ENCODE peak calls at places on chromosome 3, in seven cellular contexts. One of them, this sample, is unnamed.

GRCh38 chr3:37660782-37661181 is 200.9 kb upstream of the CTDSPL start:
- DNase-seq in lower lobe of right lung: no peak
- DNase-seq in NAMALWA: peak
- DNase-seq in HEK293T: no peak
- DNase-seq in AG09319: no peak
- DNase-seq in activated naive CD4-positive, alpha-beta T cell: no peak
- DNase-seq in activated naive CD8-positive, alpha-beta T cell treated with anti-CD3 and anti-CD28 coated beads, Interleukin-2, amount 50 U/mL, for 24 hours: no peak
- DNase-seq in this sample: no peak

GRCh38 chr3:126777366-126777765 is 73.3 kb downstream of the CHCHD6 start:
- DNase-seq in lower lobe of right lung: no peak
- DNase-seq in NAMALWA: no peak
- DNase-seq in HEK293T: peak
- DNase-seq in AG09319: no peak
- DNase-seq in activated naive CD4-positive, alpha-beta T cell: no peak
- DNase-seq in activated naive CD8-positive, alpha-beta T cell treated with anti-CD3 and anti-CD28 coated beads, Interleukin-2, amount 50 U/mL, for 24 hours: no peak
- DNase-seq in this sample: no peak

GRCh38 chr3:100073555-100074307 is 40.6 kb downstream of the FILIP1L start:
- DNase-seq in lower lobe of right lung: no peak
- DNase-seq in NAMALWA: no peak
- DNase-seq in HEK293T: no peak
- DNase-seq in AG09319: peak
- DNase-seq in activated naive CD4-positive, alpha-beta T cell: no peak
- DNase-seq in activated naive CD8-positive, alpha-beta T cell treated with anti-CD3 and anti-CD28 coated beads, Interleukin-2, amount 50 U/mL, for 24 hours: peak
- DNase-seq in this sample: peak

GRCh38 chr3:4825572-4826236 is 153.5 kb upstream of the BHLHE40 start:
- DNase-seq in lower lobe of right lung: peak
- DNase-seq in NAMALWA: no peak
- DNase-seq in HEK293T: no peak
- DNase-seq in AG09319: no peak
- DNase-seq in activated naive CD4-positive, alpha-beta T cell: no peak
- DNase-seq in activated naive CD8-positive, alpha-beta T cell treated with anti-CD3 and anti-CD28 coated beads, Interleukin-2, amount 50 U/mL, for 24 hours: no peak
- DNase-seq in this sample: no peak

GRCh38 chr3:129040579-129041300 is 19.8 kb upstream of the GP9 start:
- DNase-seq in lower lobe of right lung: no peak
- DNase-seq in NAMALWA: no peak
- DNase-seq in HEK293T: no peak
- DNase-seq in AG09319: no peak
- DNase-seq in activated naive CD4-positive, alpha-beta T cell: no peak
- DNase-seq in activated naive CD8-positive, alpha-beta T cell treated with anti-CD3 and anti-CD28 coated beads, Interleukin-2, amount 50 U/mL, for 24 hours: no peak
- DNase-seq in this sample: no peak

GRCh38 chr3:85867072-85867471 is 908.3 kb downstream of the CADM2 start:
- DNase-seq in lower lobe of right lung: no peak
- DNase-seq in NAMALWA: no peak
- DNase-seq in HEK293T: no peak
- DNase-seq in AG09319: no peak
- DNase-seq in activated naive CD4-positive, alpha-beta T cell: no peak
- DNase-seq in activated naive CD8-positive, alpha-beta T cell treated with anti-CD3 and anti-CD28 coated beads, Interleukin-2, amount 50 U/mL, for 24 hours: no peak
- DNase-seq in this sample: no peak

GRCh38 chr3:11173828-11174465 is 19.7 kb downstream of the HRH1 start:
- DNase-seq in lower lobe of right lung: no peak
- DNase-seq in NAMALWA: no peak
- DNase-seq in HEK293T: no peak
- DNase-seq in AG09319: no peak
- DNase-seq in activated naive CD4-positive, alpha-beta T cell: no peak
- DNase-seq in activated naive CD8-positive, alpha-beta T cell treated with anti-CD3 and anti-CD28 coated beads, Interleukin-2, amount 50 U/mL, for 24 hours: no peak
- DNase-seq in this sample: no peak

GRCh38 chr3:194739498-194740284 is 54.0 kb downstream of the FAM43A start:
- DNase-seq in lower lobe of right lung: no peak
- DNase-seq in NAMALWA: no peak
- DNase-seq in HEK293T: no peak
- DNase-seq in AG09319: no peak
- DNase-seq in activated naive CD4-positive, alpha-beta T cell: no peak
- DNase-seq in activated naive CD8-positive, alpha-beta T cell treated with anti-CD3 and anti-CD28 coated beads, Interleukin-2, amount 50 U/mL, for 24 hours: no peak
- DNase-seq in this sample: no peak

GRCh38 chr3:169637731-169638130 is 25.8 kb downstream of the MECOM start:
- DNase-seq in lower lobe of right lung: no peak
- DNase-seq in NAMALWA: no peak
- DNase-seq in HEK293T: no peak
- DNase-seq in AG09319: no peak
- DNase-seq in activated naive CD4-positive, alpha-beta T cell: no peak
- DNase-seq in activated naive CD8-positive, alpha-beta T cell treated with anti-CD3 and anti-CD28 coated beads, Interleukin-2, amount 50 U/mL, for 24 hours: no peak
- DNase-seq in this sample: no peak

GRCh38 chr3:13095408-13095861 is 22.2 kb upstream of the IQSEC1 start:
- DNase-seq in lower lobe of right lung: no peak
- DNase-seq in NAMALWA: no peak
- DNase-seq in HEK293T: no peak
- DNase-seq in AG09319: no peak
- DNase-seq in activated naive CD4-positive, alpha-beta T cell: no peak
- DNase-seq in activated naive CD8-positive, alpha-beta T cell treated with anti-CD3 and anti-CD28 coated beads, Interleukin-2, amount 50 U/mL, for 24 hours: no peak
- DNase-seq in this sample: peak

GRCh38 chr3:63519426-63519825 is 133.0 kb upstream of the SNTN start:
- DNase-seq in lower lobe of right lung: no peak
- DNase-seq in NAMALWA: no peak
- DNase-seq in HEK293T: no peak
- DNase-seq in AG09319: no peak
- DNase-seq in activated naive CD4-positive, alpha-beta T cell: no peak
- DNase-seq in activated naive CD8-positive, alpha-beta T cell treated with anti-CD3 and anti-CD28 coated beads, Interleukin-2, amount 50 U/mL, for 24 hours: no peak
- DNase-seq in this sample: no peak

GRCh38 chr3:32819581-32820348 is 2.0 kb downstream of the TRIM71 start:
- DNase-seq in lower lobe of right lung: peak
- DNase-seq in NAMALWA: no peak
- DNase-seq in HEK293T: no peak
- DNase-seq in AG09319: no peak
- DNase-seq in activated naive CD4-positive, alpha-beta T cell: no peak
- DNase-seq in activated naive CD8-positive, alpha-beta T cell treated with anti-CD3 and anti-CD28 coated beads, Interleukin-2, amount 50 U/mL, for 24 hours: no peak
- DNase-seq in this sample: no peak

GRCh38 chr3:139339219-139339906 is 4.5 kb upstream of the MRPS22 start:
- DNase-seq in lower lobe of right lung: no peak
- DNase-seq in NAMALWA: no peak
- DNase-seq in HEK293T: no peak
- DNase-seq in AG09319: no peak
- DNase-seq in activated naive CD4-positive, alpha-beta T cell: no peak
- DNase-seq in activated naive CD8-positive, alpha-beta T cell treated with anti-CD3 and anti-CD28 coated beads, Interleukin-2, amount 50 U/mL, for 24 hours: peak
- DNase-seq in this sample: no peak

GRCh38 chr3:77530870-77531269 is 491.0 kb downstream of the ROBO2 start:
- DNase-seq in lower lobe of right lung: no peak
- DNase-seq in NAMALWA: no peak
- DNase-seq in HEK293T: no peak
- DNase-seq in AG09319: no peak
- DNase-seq in activated naive CD4-positive, alpha-beta T cell: no peak
- DNase-seq in activated naive CD8-positive, alpha-beta T cell treated with anti-CD3 and anti-CD28 coated beads, Interleukin-2, amount 50 U/mL, for 24 hours: no peak
- DNase-seq in this sample: no peak

GRCh38 chr3:16480861-16481569 is 32.5 kb downstream of the RFTN1 start:
- DNase-seq in lower lobe of right lung: no peak
- DNase-seq in NAMALWA: peak
- DNase-seq in HEK293T: no peak
- DNase-seq in AG09319: no peak
- DNase-seq in activated naive CD4-positive, alpha-beta T cell: no peak
- DNase-seq in activated naive CD8-positive, alpha-beta T cell treated with anti-CD3 and anti-CD28 coated beads, Interleukin-2, amount 50 U/mL, for 24 hours: no peak
- DNase-seq in this sample: no peak

GRCh38 chr3:27105904-27106303 is 263.3 kb downstream of the NEK10 start:
- DNase-seq in lower lobe of right lung: no peak
- DNase-seq in NAMALWA: no peak
- DNase-seq in HEK293T: peak
- DNase-seq in AG09319: no peak
- DNase-seq in activated naive CD4-positive, alpha-beta T cell: no peak
- DNase-seq in activated naive CD8-positive, alpha-beta T cell treated with anti-CD3 and anti-CD28 coated beads, Interleukin-2, amount 50 U/mL, for 24 hours: no peak
- DNase-seq in this sample: no peak

GRCh38 chr3:39443530-39443929 is 23.9 kb upstream of the MOBP start:
- DNase-seq in lower lobe of right lung: no peak
- DNase-seq in NAMALWA: no peak
- DNase-seq in HEK293T: no peak
- DNase-seq in AG09319: no peak
- DNase-seq in activated naive CD4-positive, alpha-beta T cell: no peak
- DNase-seq in activated naive CD8-positive, alpha-beta T cell treated with anti-CD3 and anti-CD28 coated beads, Interleukin-2, amount 50 U/mL, for 24 hours: no peak
- DNase-seq in this sample: no peak

GRCh38 chr3:151086484-151087456 is 1.3 kb downstream of the MED12L start:
- DNase-seq in lower lobe of right lung: peak
- DNase-seq in NAMALWA: peak
- DNase-seq in HEK293T: peak
- DNase-seq in AG09319: peak
- DNase-seq in activated naive CD4-positive, alpha-beta T cell: peak
- DNase-seq in activated naive CD8-positive, alpha-beta T cell treated with anti-CD3 and anti-CD28 coated beads, Interleukin-2, amount 50 U/mL, for 24 hours: peak
- DNase-seq in this sample: peak

GRCh38 chr3:196620228-196620627 is 19.3 kb upstream of the NRROS start:
- DNase-seq in lower lobe of right lung: peak
- DNase-seq in NAMALWA: no peak
- DNase-seq in HEK293T: no peak
- DNase-seq in AG09319: no peak
- DNase-seq in activated naive CD4-positive, alpha-beta T cell: no peak
- DNase-seq in activated naive CD8-positive, alpha-beta T cell treated with anti-CD3 and anti-CD28 coated beads, Interleukin-2, amount 50 U/mL, for 24 hours: no peak
- DNase-seq in this sample: no peak

GRCh38 chr3:22960326-22960984 is 242.7 kb upstream of the UBE2E2 start:
- DNase-seq in lower lobe of right lung: no peak
- DNase-seq in NAMALWA: peak
- DNase-seq in HEK293T: peak
- DNase-seq in AG09319: no peak
- DNase-seq in activated naive CD4-positive, alpha-beta T cell: no peak
- DNase-seq in activated naive CD8-positive, alpha-beta T cell treated with anti-CD3 and anti-CD28 coated beads, Interleukin-2, amount 50 U/mL, for 24 hours: peak
- DNase-seq in this sample: peak

GRCh38 chr3:168095611-168096209 is at the start of gene GOLIM4:
- DNase-seq in lower lobe of right lung: peak
- DNase-seq in NAMALWA: peak
- DNase-seq in HEK293T: peak
- DNase-seq in AG09319: peak
- DNase-seq in activated naive CD4-positive, alpha-beta T cell: no peak
- DNase-seq in activated naive CD8-positive, alpha-beta T cell treated with anti-CD3 and anti-CD28 coated beads, Interleukin-2, amount 50 U/mL, for 24 hours: peak
- DNase-seq in this sample: peak

GRCh38 chr3:55245391-55245790 is 241.7 kb downstream of the WNT5A start:
- DNase-seq in lower lobe of right lung: no peak
- DNase-seq in NAMALWA: no peak
- DNase-seq in HEK293T: no peak
- DNase-seq in AG09319: no peak
- DNase-seq in activated naive CD4-positive, alpha-beta T cell: no peak
- DNase-seq in activated naive CD8-positive, alpha-beta T cell treated with anti-CD3 and anti-CD28 coated beads, Interleukin-2, amount 50 U/mL, for 24 hours: no peak
- DNase-seq in this sample: no peak

GRCh38 chr3:161386991-161387390 is 15.7 kb upstream of the SPTSSB start:
- DNase-seq in lower lobe of right lung: no peak
- DNase-seq in NAMALWA: no peak
- DNase-seq in HEK293T: no peak
- DNase-seq in AG09319: no peak
- DNase-seq in activated naive CD4-positive, alpha-beta T cell: no peak
- DNase-seq in activated naive CD8-positive, alpha-beta T cell treated with anti-CD3 and anti-CD28 coated beads, Interleukin-2, amount 50 U/mL, for 24 hours: no peak
- DNase-seq in this sample: no peak

GRCh38 chr3:142943349-142943748 is 20.1 kb downstream of the PAQR9 start:
- DNase-seq in lower lobe of right lung: no peak
- DNase-seq in NAMALWA: no peak
- DNase-seq in HEK293T: no peak
- DNase-seq in AG09319: no peak
- DNase-seq in activated naive CD4-positive, alpha-beta T cell: no peak
- DNase-seq in activated naive CD8-positive, alpha-beta T cell treated with anti-CD3 and anti-CD28 coated beads, Interleukin-2, amount 50 U/mL, for 24 hours: no peak
- DNase-seq in this sample: no peak

GRCh38 chr3:107227091-107227490 is 150.1 kb upstream of the CCDC54 start:
- DNase-seq in lower lobe of right lung: no peak
- DNase-seq in NAMALWA: no peak
- DNase-seq in HEK293T: no peak
- DNase-seq in AG09319: no peak
- DNase-seq in activated naive CD4-positive, alpha-beta T cell: no peak
- DNase-seq in activated naive CD8-positive, alpha-beta T cell treated with anti-CD3 and anti-CD28 coated beads, Interleukin-2, amount 50 U/mL, for 24 hours: no peak
- DNase-seq in this sample: no peak

GRCh38 chr3:48655586-48655985 is 7.1 kb downstream of the CELSR3 start:
- DNase-seq in lower lobe of right lung: peak
- DNase-seq in NAMALWA: no peak
- DNase-seq in HEK293T: no peak
- DNase-seq in AG09319: no peak
- DNase-seq in activated naive CD4-positive, alpha-beta T cell: no peak
- DNase-seq in activated naive CD8-positive, alpha-beta T cell treated with anti-CD3 and anti-CD28 coated beads, Interleukin-2, amount 50 U/mL, for 24 hours: peak
- DNase-seq in this sample: no peak

GRCh38 chr3:189353318-189353958 is 181.7 kb downstream of the TPRG1 start:
- DNase-seq in lower lobe of right lung: no peak
- DNase-seq in NAMALWA: no peak
- DNase-seq in HEK293T: no peak
- DNase-seq in AG09319: no peak
- DNase-seq in activated naive CD4-positive, alpha-beta T cell: no peak
- DNase-seq in activated naive CD8-positive, alpha-beta T cell treated with anti-CD3 and anti-CD28 coated beads, Interleukin-2, amount 50 U/mL, for 24 hours: no peak
- DNase-seq in this sample: no peak

GRCh38 chr3:51620543-51620942 is 50.5 kb upstream of the TEX264 start:
- DNase-seq in lower lobe of right lung: no peak
- DNase-seq in NAMALWA: no peak
- DNase-seq in HEK293T: no peak
- DNase-seq in AG09319: peak
- DNase-seq in activated naive CD4-positive, alpha-beta T cell: no peak
- DNase-seq in activated naive CD8-positive, alpha-beta T cell treated with anti-CD3 and anti-CD28 coated beads, Interleukin-2, amount 50 U/mL, for 24 hours: no peak
- DNase-seq in this sample: no peak

GRCh38 chr3:189160519-189161309 is 11.1 kb upstream of the TPRG1 start:
- DNase-seq in lower lobe of right lung: no peak
- DNase-seq in NAMALWA: no peak
- DNase-seq in HEK293T: no peak
- DNase-seq in AG09319: no peak
- DNase-seq in activated naive CD4-positive, alpha-beta T cell: no peak
- DNase-seq in activated naive CD8-positive, alpha-beta T cell treated with anti-CD3 and anti-CD28 coated beads, Interleukin-2, amount 50 U/mL, for 24 hours: no peak
- DNase-seq in this sample: no peak

GRCh38 chr3:14439501-14440167 is 37.2 kb downstream of the SLC6A6 start:
- DNase-seq in lower lobe of right lung: peak
- DNase-seq in NAMALWA: no peak
- DNase-seq in HEK293T: peak
- DNase-seq in AG09319: no peak
- DNase-seq in activated naive CD4-positive, alpha-beta T cell: no peak
- DNase-seq in activated naive CD8-positive, alpha-beta T cell treated with anti-CD3 and anti-CD28 coated beads, Interleukin-2, amount 50 U/mL, for 24 hours: no peak
- DNase-seq in this sample: no peak

GRCh38 chr3:16913264-16913580 is 28.5 kb downstream of the PLCL2 start:
- DNase-seq in lower lobe of right lung: no peak
- DNase-seq in NAMALWA: no peak
- DNase-seq in HEK293T: no peak
- DNase-seq in AG09319: no peak
- DNase-seq in activated naive CD4-positive, alpha-beta T cell: no peak
- DNase-seq in activated naive CD8-positive, alpha-beta T cell treated with anti-CD3 and anti-CD28 coated beads, Interleukin-2, amount 50 U/mL, for 24 hours: no peak
- DNase-seq in this sample: no peak

This sample was measured in globus pallidus.